ENCODE peak calls at places on chromosomes 1 and 21, in six cellular contexts. A is activated T-cell treated with anti-CD3 and anti-CD28 coated beads for 24 hours, P is posterior vena cava, U is T follicular helper cell, B is iris pigment epithelial cell, Y is astrocyte of the cerebellum. V is an unnamed sample.

GRCh38 chr1:96698332-96698983 is 23.1 kb upstream of the PTBP2 start:
- DNase-seq in Y (peak; percentile 51), U (no peak), P (no peak), B (peak; percentile 79), A (no peak), V (no peak)

GRCh38 chr1:180623579-180624347 is 8.1 kb upstream of the XPR1 start:
- DNase-seq in U (no peak), Y (no peak), P (no peak), A (no peak), B (peak; percentile 56), V (no peak)

GRCh38 chr1:54046671-54047383 is 6.2 kb downstream of the TMEM59 start:
- DNase-seq in A (no peak), Y (no peak), P (no peak), B (no peak), U (no peak), V (no peak)

GRCh38 chr1:25568834-25569598 is 25.6 kb downstream of the LDLRAP1 start:
- DNase-seq in P (no peak), U (no peak), Y (peak; percentile 74), A (no peak), B (peak; percentile 85), V (no peak)

GRCh38 chr21:41585199-41585994 is 77.4 kb upstream of the TMPRSS2 start:
- DNase-seq in Y (no peak), P (peak; percentile 37), A (no peak), B (no peak), U (no peak), V (no peak)

GRCh38 chr1:179217943-179218507 is 11.5 kb downstream of the ABL2 start:
- DNase-seq in P (no peak), U (no peak), A (no peak), B (peak; percentile 72), Y (no peak), V (no peak)

GRCh38 chr1:67463298-67463960 is 33.2 kb upstream of the SERBP1 start:
- DNase-seq in B (no peak), Y (no peak), U (no peak), P (no peak), A (no peak), V (no peak)

GRCh38 chr1:69221492-69221990 is 346.2 kb upstream of the LRRC7 start:
- DNase-seq in P (no peak), A (no peak), B (no peak), U (no peak), Y (no peak), V (no peak)

V was measured in non-pigmented ciliary epithelial cell.